ENCODE peak calls at places on chromosomes 7 and 10, in four cellular contexts. N is GM12878, R is HCT116, X is SK-N-SH. Y is an unnamed sample.

GRCh38 chr10:110994406-110994805 is 75.0 kb downstream of the SHOC2 start:
- DNase-seq in N (no peak), R (no peak), X (no peak), Y (no peak)

GRCh38 chr7:20280475-20281351 is 50.0 kb upstream of the ITGB8 start:
- DNase-seq in N (no peak), R (no peak), X (peak; percentile 27), Y (no peak)

GRCh38 chr10:119981826-119982225 is 89.3 kb downstream of the SEC23IP start:
- DNase-seq in N (no peak), R (no peak), X (no peak), Y (no peak)

GRCh38 chr10:132303361-132304115 is 4.2 kb downstream of the STK32C start:
- DNase-seq in N (no peak), R (no peak), X (no peak), Y (no peak)

GRCh38 chr7:27850531-27850930 is 110.6 kb downstream of the TAX1BP1 start:
- DNase-seq in N (no peak), R (no peak), X (no peak), Y (no peak)

GRCh38 chr7:135490783-135491182 is 19.1 kb downstream of the CNOT4 start:
- DNase-seq in N (no peak), R (no peak), X (no peak), Y (no peak)

GRCh38 chr10:29780096-29780495 is 145.3 kb upstream of the SVIL start:
- DNase-seq in N (no peak), R (no peak), X (no peak), Y (no peak)

GRCh38 chr7:131031100-131031868 is 296.4 kb upstream of the MKLN1 start:
- DNase-seq in N (peak; percentile 95), R (no peak), X (no peak), Y (no peak)

GRCh38 chr7:85602196-85602595 is 415.3 kb upstream of the SEMA3D start:
- DNase-seq in N (no peak), R (no peak), X (no peak), Y (no peak)

GRCh38 chr7:889391-889790 is 13.0 kb downstream of the GET4 start:
- DNase-seq in N (no peak), R (no peak), X (no peak), Y (no peak)

GRCh38 chr7:78265486-78265885 is 466.9 kb downstream of the PHTF2 start:
- DNase-seq in N (no peak), R (no peak), X (no peak), Y (no peak)

GRCh38 chr10:103645141-103646054 is 151.9 kb downstream of the NEURL1 start:
- DNase-seq in N (no peak), R (no peak), X (no peak), Y (no peak)

GRCh38 chr10:68861253-68861652 is 33.9 kb downstream of the STOX1 start:
- DNase-seq in N (no peak), R (peak; percentile 15), X (no peak), Y (peak; percentile 25)

GRCh38 chr7:94190599-94191061 is 186.5 kb upstream of the BET1 start:
- DNase-seq in N (no peak), R (peak; percentile 13), X (no peak), Y (no peak)

GRCh38 chr10:103553743-103554487 is 60.4 kb downstream of the NEURL1 start:
- DNase-seq in N (no peak), R (no peak), X (no peak), Y (no peak)

GRCh38 chr10:20166291-20166690 is 350.1 kb downstream of the PLXDC2 start:
- DNase-seq in N (no peak), R (no peak), X (no peak), Y (no peak)

GRCh38 chr7:78151229-78151628 is 352.7 kb downstream of the PHTF2 start:
- DNase-seq in N (no peak), R (no peak), X (no peak), Y (no peak)

GRCh38 chr10:17665742-17666141 is 21.8 kb downstream of the STAM start:
- DNase-seq in N (no peak), R (no peak), X (no peak), Y (no peak)

GRCh38 chr7:57417736-57418135 is 32.2 kb upstream of the ZNF716 start:
- DNase-seq in N (no peak), R (no peak), X (no peak), Y (peak; percentile 68)

GRCh38 chr10:24208661-24209420 is at the start of gene KIAA1217:
- DNase-seq in N (no peak), R (no peak), X (peak; percentile 57), Y (no peak)

GRCh38 chr10:96688789-96689188 is 31.5 kb downstream of the PIK3AP1 start:
- DNase-seq in N (no peak), R (no peak), X (no peak), Y (no peak)

GRCh38 chr7:53062796-53063195 is 27.4 kb downstream of the POM121L12 start:
- DNase-seq in N (no peak), R (no peak), X (no peak), Y (no peak)

GRCh38 chr7:36205844-36206243 is 52.8 kb downstream of the EEPD1 start:
- DNase-seq in N (no peak), R (no peak), X (no peak), Y (no peak)

GRCh38 chr10:71817831-71818268 is 33.2 kb downstream of the PSAP start:
- DNase-seq in N (no peak), R (no peak), X (no peak), Y (no peak)

GRCh38 chr10:53846809-53847208 is 954.2 kb downstream of the PCDH15 start:
- DNase-seq in N (no peak), R (no peak), X (no peak), Y (peak; percentile 28)

GRCh38 chr10:132579027-132579859 is 41.7 kb downstream of the INPP5A start:
- DNase-seq in N (no peak), R (no peak), X (no peak), Y (no peak)

GRCh38 chr10:10330481-10330880 is 687.2 kb upstream of the CELF2 start:
- DNase-seq in N (no peak), R (no peak), X (no peak), Y (no peak)

GRCh38 chr10:3889961-3890522 is 105.0 kb upstream of the KLF6 start:
- DNase-seq in N (no peak), R (peak; percentile 94), X (no peak), Y (no peak)

GRCh38 chr7:140695381-140695780 is 1.1 kb upstream of the NDUFB2 start:
- DNase-seq in N (no peak), R (no peak), X (no peak), Y (no peak)

GRCh38 chr10:46236941-46237681 is 49.7 kb upstream of the ANTXRL start:
- DNase-seq in N (no peak), R (no peak), X (no peak), Y (no peak)

GRCh38 chr7:114087674-114088539 is 169.1 kb upstream of the PPP1R3A start:
- DNase-seq in N (no peak), R (no peak), X (peak; percentile 11), Y (no peak)

GRCh38 chr7:141157138-141157765 is 83.4 kb downstream of the TMEM178B start:
- DNase-seq in N (no peak), R (no peak), X (no peak), Y (no peak)

GRCh38 chr7:46321556-46322205 is 400.6 kb upstream of the IGFBP3 start:
- DNase-seq in N (no peak), R (no peak), X (no peak), Y (no peak)

GRCh38 chr7:29565982-29566746 is 2.5 kb downstream of the PRR15 start:
- DNase-seq in N (no peak), R (no peak), X (peak; percentile 79), Y (no peak)

GRCh38 chr7:5541087-5541992 is 117.7 kb upstream of the TNRC18 start:
- DNase-seq in N (no peak), R (no peak), X (peak; percentile 38), Y (no peak)

GRCh38 chr7:130380121-130380860 is at the start of gene CPA1:
- DNase-seq in N (no peak), R (no peak), X (peak; percentile 83), Y (no peak)

GRCh38 chr10:62690703-62691102 is 113.8 kb upstream of the ADO start:
- DNase-seq in N (no peak), R (no peak), X (no peak), Y (no peak)
- TF ChIP-seq JUND in N (no peak), R (no peak), X (no peak), Y (no peak)

DNA sequence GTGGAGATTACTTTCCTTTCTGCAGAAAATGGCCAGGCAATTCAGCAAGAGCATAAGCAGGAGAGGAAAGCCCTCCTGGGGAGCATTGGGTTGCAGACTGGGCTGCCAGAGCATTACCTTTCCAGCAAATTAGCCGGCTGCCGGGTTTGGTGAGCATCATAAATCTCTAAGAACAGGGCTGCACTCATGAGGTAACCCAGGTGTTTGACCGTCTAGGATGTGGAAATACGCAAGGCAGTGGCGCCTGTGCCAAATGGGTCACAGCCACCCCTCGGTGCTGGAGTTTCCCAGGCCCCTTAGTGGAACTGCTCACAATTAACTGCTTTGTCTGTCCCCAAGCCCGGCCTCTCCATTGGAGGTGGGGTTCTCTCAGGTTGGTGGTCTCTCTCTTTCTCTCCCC is 26.9 kb downstream of the PTN start:
- DNase-seq in N (no peak), R (no peak), X (no peak), Y (no peak)
- TF ChIP-seq JUND in N (no peak), R (no peak), X (no peak), Y (no peak)

GRCh38 chr7:66140924-66141323 is 26.3 kb downstream of the CRCP start:
- DNase-seq in N (no peak), R (no peak), X (peak; percentile 52), Y (peak; percentile 70)
- TF ChIP-seq JUND in N (no peak), R (no peak), X (no peak), Y (no peak)

GRCh38 chr10:44462338-44462914 is 77.5 kb upstream of the CXCL12 start:
- DNase-seq in N (no peak), R (no peak), X (no peak), Y (no peak)

GRCh38 chr10:44465430-44466115 is 80.7 kb upstream of the CXCL12 start:
- DNase-seq in N (no peak), R (no peak), X (peak; percentile 16), Y (peak; percentile 29)

GRCh38 chr10:44466236-44466635 is 81.3 kb upstream of the CXCL12 start:
- DNase-seq in N (no peak), R (no peak), X (no peak), Y (no peak)

GRCh38 chr10:44464503-44464902 is 79.6 kb upstream of the CXCL12 start:
- DNase-seq in N (no peak), R (no peak), X (no peak), Y (no peak)

GRCh38 chr10:44463511-44464121 is 78.7 kb upstream of the CXCL12 start:
- DNase-seq in N (no peak), R (no peak), X (no peak), Y (peak; percentile 28)
- TF ChIP-seq JUND in N (no peak), R (no peak), X (no peak), Y (no peak)

GRCh38 chr7:55992346-55992745 is 28.0 kb downstream of the NIPSNAP2 start:
- DNase-seq in N (no peak), R (no peak), X (no peak), Y (no peak)

DNA sequence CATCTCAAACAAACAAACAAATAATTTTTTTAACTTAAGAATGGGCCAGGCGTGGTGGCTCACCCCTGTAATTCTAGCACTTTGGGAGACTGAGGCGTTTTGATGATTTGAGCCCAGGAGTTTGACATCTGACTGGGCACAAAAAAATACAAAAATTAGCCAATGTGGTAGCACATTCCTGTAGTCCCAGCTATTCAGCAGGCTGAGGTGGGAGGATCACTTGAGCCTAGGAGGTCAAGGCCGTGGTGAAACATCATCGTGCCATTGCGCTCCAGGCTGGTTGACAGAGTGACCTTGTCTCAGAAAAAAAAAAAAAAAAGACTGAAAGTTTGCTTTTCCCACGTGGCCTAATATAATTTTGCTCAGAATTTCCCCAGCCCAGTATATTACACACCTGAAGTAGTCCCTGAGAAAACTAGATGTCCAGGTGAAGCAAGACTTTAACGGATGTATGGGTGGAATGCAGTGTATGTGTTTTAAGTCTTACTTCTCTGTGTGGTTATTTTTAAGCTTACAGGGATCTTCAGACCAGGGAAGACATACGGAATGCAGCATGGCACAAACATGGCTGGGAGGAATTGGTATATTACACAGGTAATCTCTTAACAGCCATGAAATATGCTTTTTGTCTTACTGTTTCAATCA is 32.6 kb downstream of the NIPSNAP2 start:
- DNase-seq in N (no peak), R (no peak), X (no peak), Y (no peak)
- TF ChIP-seq JUND in N (no peak), R (no peak), X (no peak), Y (no peak)

Y was measured in T47D.